ENCODE peak calls at places on chromosomes 3 and 15, in seven cellular contexts. E is activated CD4-positive, alpha-beta T cell treated with anti-CD3 and anti-CD28 coated beads, Interleukin-2, amount 50 U/mL, for 24 hours; Q is stimulated activated CD8-positive, alpha-beta memory T cell treated with anti-CD3 and anti-CD28 coated beads, Interleukin-15, amount 100 ng/mL, for 1 hour; Z is cardiac muscle cell; A is hypothalamus; O is left colon; B is pancreas. K is an unnamed sample.
A peak's percentile ranks its signal among the peaks of the same experiment; 100 is the strongest.

GRCh38 chr15:100836501-100836900 is 43.1 kb upstream of the ALDH1A3 start:
- DNase-seq in E (no peak), Q (no peak), Z (no peak), A (no peak), O (no peak), B (no peak), K (no peak)

GRCh38 chr3:128237348-128238099 is 84.2 kb downstream of the EEFSEC start:
- DNase-seq in E (no peak), Q (no peak), Z (no peak), A (no peak), O (no peak), B (no peak), K (no peak)

GRCh38 chr3:100209948-100210776 is 50.6 kb upstream of the TBC1D23 start:
- DNase-seq in E (no peak), Q (no peak), Z (no peak), A (no peak), O (no peak), B (no peak), K (no peak)

GRCh38 chr3:59027607-59028006 is 22.2 kb downstream of the CFAP20DC start:
- DNase-seq in E (no peak), Q (no peak), Z (no peak), A (no peak), O (no peak), B (no peak), K (no peak)

GRCh38 chr3:127175272-127175671 is 17.7 kb upstream of the PRR23E start:
- DNase-seq in E (no peak), Q (no peak), Z (no peak), A (no peak), O (no peak), B (no peak), K (no peak)

GRCh38 chr15:36841154-36841553 is 259.2 kb downstream of the MEIS2 start:
- DNase-seq in E (no peak), Q (no peak), Z (peak; percentile 42), A (no peak), O (no peak), B (no peak), K (no peak)

GRCh38 chr3:111324142-111324541 is 217.9 kb upstream of the CD96 start:
- DNase-seq in E (no peak), Q (no peak), Z (no peak), A (no peak), O (no peak), B (no peak), K (no peak)

GRCh38 chr3:21859124-21859781 is 108.2 kb upstream of the ZNF385D start:
- DNase-seq in E (no peak), Q (no peak), Z (peak; percentile 15), A (no peak), O (no peak), B (no peak), K (no peak)

GRCh38 chr3:129543156-129543790 is at the start of gene H1-8:
- DNase-seq in E (no peak), Q (no peak), Z (no peak), A (no peak), O (no peak), B (no peak), K (no peak)

GRCh38 chr3:171874879-171875278 is 31.7 kb downstream of the TMEM212 start:
- DNase-seq in E (no peak), Q (no peak), Z (no peak), A (no peak), O (no peak), B (no peak), K (no peak)

GRCh38 chr3:108806316-108806715 is 16.3 kb upstream of the TRAT1 start:
- DNase-seq in E (no peak), Q (no peak), Z (no peak), A (no peak), O (no peak), B (no peak), K (no peak)

GRCh38 chr3:127789051-127789450 is 33.3 kb downstream of the MGLL start:
- DNase-seq in E (no peak), Q (no peak), Z (no peak), A (no peak), O (no peak), B (no peak), K (no peak)

GRCh38 chr3:31772155-31772761 is 208.8 kb downstream of the OSBPL10 start:
- DNase-seq in E (no peak), Q (no peak), Z (no peak), A (no peak), O (no peak), B (no peak), K (no peak)

GRCh38 chr3:7328339-7328738 is 467.4 kb downstream of the GRM7 start:
- DNase-seq in E (no peak), Q (no peak), Z (no peak), A (no peak), O (no peak), B (no peak), K (no peak)

GRCh38 chr3:48215876-48216275 is 7.4 kb upstream of the CAMP start:
- DNase-seq in E (no peak), Q (no peak), Z (no peak), A (peak; percentile 10), O (no peak), B (no peak), K (no peak)

GRCh38 chr3:152470095-152470494 is 201.4 kb downstream of the MBNL1 start:
- DNase-seq in E (no peak), Q (no peak), Z (no peak), A (no peak), O (no peak), B (no peak), K (no peak)

GRCh38 chr3:128439226-128439625 is 27.5 kb downstream of the DNAJB8 start:
- DNase-seq in E (no peak), Q (no peak), Z (no peak), A (no peak), O (no peak), B (no peak), K (no peak)

GRCh38 chr3:61699622-61700021 is 138.3 kb downstream of the PTPRG start:
- DNase-seq in E (no peak), Q (no peak), Z (no peak), A (no peak), O (no peak), B (no peak), K (no peak)

GRCh38 chr3:149534671-149535394 is 60.3 kb downstream of the TM4SF4 start:
- DNase-seq in E (no peak), Q (no peak), Z (peak; percentile 37), A (peak; percentile 28), O (no peak), B (no peak), K (no peak)

GRCh38 chr3:88150771-88151170 is 1.0 kb downstream of the C3orf38 start:
- DNase-seq in E (no peak), Q (no peak), Z (no peak), A (no peak), O (no peak), B (no peak), K (no peak)

GRCh38 chr3:102060814-102061213 is 211.5 kb downstream of the NFKBIZ start:
- DNase-seq in E (no peak), Q (no peak), Z (no peak), A (no peak), O (no peak), B (no peak), K (no peak)

GRCh38 chr15:29003446-29004233 is 117.9 kb downstream of the APBA2 start:
- DNase-seq in E (no peak), Q (no peak), Z (no peak), A (no peak), O (no peak), B (no peak), K (no peak)

GRCh38 chr3:190709351-190709773 is 153.1 kb downstream of the GMNC start:
- DNase-seq in E (no peak), Q (no peak), Z (no peak), A (no peak), O (no peak), B (no peak), K (no peak)

GRCh38 chr15:82647045-82647834 is at the start of gene CPEB1:
- DNase-seq in E (peak; percentile 22), Q (no peak), Z (peak; percentile 45), A (peak; percentile 66), O (peak; percentile 37), B (peak; percentile 49), K (peak; percentile 6)

GRCh38 chr3:50256978-50257890 is 11.7 kb upstream of the SEMA3B start:
- DNase-seq in E (no peak), Q (no peak), Z (peak; percentile 49), A (no peak), O (peak; percentile 71), B (no peak), K (no peak)

GRCh38 chr15:91787198-91787597 is 66.3 kb upstream of the SLCO3A1 start:
- DNase-seq in E (no peak), Q (no peak), Z (no peak), A (no peak), O (no peak), B (no peak), K (no peak)